ENCODE peak calls at places on chromosomes 3 and 15, in nine cellular contexts. Y is ascending aorta; D is CD4-positive, CD25-positive, alpha-beta regulatory T cell; E is adipocyte; N is left ventricle myocardium inferior; O is mucosa of descending colon; C is thoracic aorta; I is SJSA1; Z is kidney. H is an unnamed sample.

GRCh38 chr15:34644061-34644460 is 60.6 kb upstream of the GOLGA8B start:
- DNase-seq in Y (no peak), D (no peak), E (peak; percentile 50), N (no peak), O (no peak), C (no peak), I (peak; percentile 67), Z (no peak), H (peak; percentile 93)

GRCh38 chr15:46088486-46089437 is 453.9 kb downstream of the SQOR start:
- DNase-seq in Y (no peak), D (no peak), E (no peak), N (no peak), O (no peak), C (no peak), I (peak; percentile 55), Z (no peak), H (peak; percentile 37)

GRCh38 chr3:33091746-33092145 is 5.2 kb downstream of the GLB1 start:
- DNase-seq in Y (no peak), D (no peak), E (no peak), N (no peak), O (no peak), C (no peak), I (no peak), Z (no peak), H (no peak)

GRCh38 chr3:3551976-3552375 is 247.3 kb upstream of the LRRN1 start:
- DNase-seq in Y (no peak), D (no peak), E (no peak), N (no peak), O (no peak), C (no peak), I (no peak), Z (no peak), H (peak; percentile 9)

GRCh38 chr3:153001428-153001827 is 160.6 kb upstream of the RAP2B start:
- DNase-seq in Y (no peak), D (no peak), E (no peak), N (no peak), O (no peak), C (no peak), I (no peak), Z (no peak), H (no peak)

GRCh38 chr3:72233571-72233970 is 448.6 kb upstream of the PROK2 start:
- DNase-seq in Y (peak; percentile 50), D (no peak), E (no peak), N (no peak), O (no peak), C (no peak), I (no peak), Z (no peak), H (no peak)

GRCh38 chr3:152270145-152270870 is 1.6 kb downstream of the MBNL1 start:
- DNase-seq in Y (no peak), D (no peak), E (peak; percentile 67), N (no peak), O (no peak), C (no peak), I (peak; percentile 61), Z (no peak), H (peak; percentile 29)

GRCh38 chr15:68354923-68355322 is 77.0 kb downstream of the ITGA11 start:
- DNase-seq in Y (no peak), D (no peak), E (peak; percentile 61), N (no peak), O (no peak), C (no peak), I (peak; percentile 78), Z (no peak), H (peak; percentile 99)

GRCh38 chr3:38458796-38459498 is 5.3 kb downstream of the ACVR2B start:
- DNase-seq in Y (peak; percentile 80), D (no peak), E (peak; percentile 79), N (no peak), O (peak; percentile 73), C (no peak), I (no peak), Z (peak; percentile 85), H (peak; percentile 67)

GRCh38 chr3:193589129-193589528 is 3.9 kb upstream of the OPA1 start:
- DNase-seq in Y (no peak), D (no peak), E (no peak), N (no peak), O (no peak), C (no peak), I (no peak), Z (no peak), H (no peak)

GRCh38 chr3:27720899-27721716 is 1.0 kb downstream of the EOMES start:
- DNase-seq in Y (no peak), D (no peak), E (no peak), N (no peak), O (no peak), C (no peak), I (no peak), Z (peak; percentile 80), H (no peak)

GRCh38 chr3:197354195-197355059 is 56.0 kb upstream of the DLG1 start:
- DNase-seq in Y (no peak), D (no peak), E (peak; percentile 45), N (peak; percentile 61), O (peak; percentile 69), C (no peak), I (peak; percentile 50), Z (peak; percentile 84), H (peak; percentile 76)

GRCh38 chr3:10407361-10407760 is 86.4 kb upstream of the SEC13 start:
- DNase-seq in Y (no peak), D (no peak), E (no peak), N (no peak), O (peak; percentile 39), C (no peak), I (no peak), Z (no peak), H (no peak)

GRCh38 chr3:150414273-150414672 is 6.2 kb downstream of the TSC22D2 start:
- DNase-seq in Y (no peak), D (no peak), E (peak; percentile 76), N (no peak), O (no peak), C (no peak), I (peak; percentile 52), Z (no peak), H (peak; percentile 54)

GRCh38 chr15:72535911-72536310 is 61.8 kb downstream of the ARIH1 start:
- DNase-seq in Y (no peak), D (no peak), E (no peak), N (no peak), O (no peak), C (no peak), I (no peak), Z (no peak), H (no peak)

GRCh38 chr15:62348528-62349087 is 183.5 kb upstream of the C2CD4B start:
- DNase-seq in Y (peak; percentile 2), D (no peak), E (no peak), N (no peak), O (no peak), C (no peak), I (no peak), Z (no peak), H (no peak)

GRCh38 chr3:132242790-132243189 is 74.4 kb upstream of the ACP3 start:
- DNase-seq in Y (no peak), D (no peak), E (no peak), N (no peak), O (no peak), C (no peak), I (no peak), Z (no peak), H (no peak)

GRCh38 chr3:9762871-9763270 is 6.9 kb downstream of the CAMK1 start:
- DNase-seq in Y (no peak), D (no peak), E (no peak), N (no peak), O (no peak), C (no peak), I (no peak), Z (no peak), H (no peak)

GRCh38 chr3:196181127-196181546 is 30.1 kb downstream of the ZDHHC19 start:
- DNase-seq in Y (no peak), D (no peak), E (no peak), N (no peak), O (no peak), C (no peak), I (no peak), Z (no peak), H (no peak)

GRCh38 chr3:120459196-120459595 is 8.4 kb upstream of the FSTL1 start:
- DNase-seq in Y (no peak), D (no peak), E (no peak), N (no peak), O (no peak), C (no peak), I (no peak), Z (no peak), H (no peak)

GRCh38 chr3:57029924-57030323 is 30.5 kb upstream of the SPATA12 start:
- DNase-seq in Y (no peak), D (no peak), E (no peak), N (no peak), O (no peak), C (no peak), I (no peak), Z (peak; percentile 88), H (no peak)

GRCh38 chr3:53195602-53196574 is 34.9 kb downstream of the PRKCD start:
- DNase-seq in Y (no peak), D (peak; percentile 49), E (peak; percentile 79), N (peak; percentile 41), O (no peak), C (no peak), I (peak; percentile 41), Z (peak; percentile 76), H (peak; percentile 34)

GRCh38 chr3:16474920-16475319 is 38.6 kb downstream of the RFTN1 start:
- DNase-seq in Y (no peak), D (no peak), E (no peak), N (no peak), O (no peak), C (no peak), I (no peak), Z (no peak), H (peak; percentile 92)

GRCh38 chr15:77396692-77397091 is 23.2 kb downstream of the PEAK1 start:
- DNase-seq in Y (no peak), D (no peak), E (no peak), N (no peak), O (no peak), C (no peak), I (no peak), Z (no peak), H (no peak)
- H3K9me3 ChIP-seq in Y (peaks cover 52% of the 10 kb centered on the region), D (peaks cover 9% of the 10 kb centered on the region), E (peaks cover 22% of the 10 kb centered on the region), N (peaks cover 66% of the 10 kb centered on the region), O (peaks cover 52% of the 10 kb centered on the region), C (peaks cover 23% of the 10 kb centered on the region), I (peaks cover 13% of the 10 kb centered on the region), Z (peaks cover 18% of the 10 kb centered on the region), H (no peaks in the 10 kb centered on the region)

GRCh38 chr15:22224241-22224671 is 143.9 kb downstream of the OR4M2 start:
- DNase-seq in Y (no peak), D (peak; percentile 18), E (no peak), N (no peak), O (no peak), C (no peak), I (no peak), Z (peak; percentile 29), H (no peak)
- H3K9me3 ChIP-seq in Y (no peaks in the 10 kb centered on the region), D (no peaks in the 10 kb centered on the region), E (no peaks in the 10 kb centered on the region), N (no peaks in the 10 kb centered on the region), O (peaks cover 66% of the 10 kb centered on the region), C (no peaks in the 10 kb centered on the region), I (no peaks in the 10 kb centered on the region), Z (no peaks in the 10 kb centered on the region), H (peaks cover 8% of the 10 kb centered on the region)

GRCh38 chr15:25059698-25060471 is 105.1 kb downstream of the SNRPN start:
- DNase-seq in Y (peak; percentile 55), D (no peak), E (no peak), N (no peak), O (no peak), C (no peak), I (no peak), Z (peak; percentile 25), H (no peak)
- H3K9me3 ChIP-seq in Y (peaks cover 100% of the 10 kb centered on the region), D (peaks cover 90% of the 10 kb centered on the region), E (peaks cover 100% of the 10 kb centered on the region), N (peaks cover 100% of the 10 kb centered on the region), O (peaks cover 100% of the 10 kb centered on the region), C (peaks cover 100% of the 10 kb centered on the region), I (peaks cover 69% of the 10 kb centered on the region), Z (peaks cover 100% of the 10 kb centered on the region), H (peaks cover 46% of the 10 kb centered on the region)

GRCh38 chr15:31477851-31478250 is 151.2 kb downstream of the KLF13 start:
- DNase-seq in Y (peak; percentile 16), D (no peak), E (no peak), N (no peak), O (no peak), C (no peak), I (no peak), Z (peak; percentile 29), H (no peak)
- H3K9me3 ChIP-seq in Y (no peaks in the 10 kb centered on the region), D (no peaks in the 10 kb centered on the region), E (no peaks in the 10 kb centered on the region), N (no peaks in the 10 kb centered on the region), O (no peaks in the 10 kb centered on the region), C (no peaks in the 10 kb centered on the region), I (peaks cover under 1% of the 10 kb centered on the region), Z (no peaks in the 10 kb centered on the region), H (no peaks in the 10 kb centered on the region)